ENCODE peak calls at places on chromosome 20, in seven cellular contexts. V, Q, I, G, J, U and F are unnamed samples.

GRCh38 chr20:25738198-25738597 is 41.5 kb upstream of the ZNF337 start:
- DNase-seq in V (no peak), U (peak), J (no peak), Q (no peak), I (peak), G (no peak), F (no peak)

GRCh38 chr20:11691766-11692165 is 225.9 kb upstream of the BTBD3 start:
- DNase-seq in I (no peak), V (no peak), G (no peak), U (no peak), Q (no peak), J (no peak), F (no peak)

GRCh38 chr20:62248890-62249560 is 10.7 kb downstream of the OSBPL2 start:
- DNase-seq in Q (peak), G (no peak), I (no peak), U (no peak), V (no peak), J (no peak), F (no peak)

GRCh38 chr20:34691838-34692237 is 12.3 kb upstream of the TP53INP2 start:
- DNase-seq in G (no peak), I (no peak), U (no peak), V (no peak), Q (no peak), J (no peak), F (no peak)

GRCh38 chr20:50783903-50784302 is 11.0 kb upstream of the BCAS4 start:
- DNase-seq in J (no peak), U (no peak), I (no peak), V (no peak), Q (no peak), G (no peak), F (no peak)

GRCh38 chr20:11182715-11183114 is 508.9 kb upstream of the JAG1 start:
- DNase-seq in Q (no peak), G (no peak), U (no peak), I (no peak), J (no peak), V (no peak), F (no peak)

GRCh38 chr20:45857836-45858250 is 429 bp downstream of the ZSWIM3 start:
- DNase-seq in I (no peak), J (no peak), Q (no peak), U (no peak), G (no peak), V (no peak), F (no peak)

GRCh38 chr20:58611236-58612020 is 39.7 kb upstream of the STX16 start:
- DNase-seq in Q (no peak), J (no peak), G (peak), U (no peak), V (no peak), I (no peak), F (no peak)

GRCh38 chr20:21323640-21324039 is 20.5 kb downstream of the XRN2 start:
- DNase-seq in V (no peak), U (peak), I (no peak), J (no peak), Q (no peak), G (no peak), F (no peak)

GRCh38 chr20:56504373-56505005 is 20.1 kb upstream of the FAM209A start:
- DNase-seq in U (no peak), I (no peak), Q (no peak), V (no peak), J (no peak), G (no peak), F (no peak)

GRCh38 chr20:57652865-57653545 is 32.8 kb upstream of the ZBP1 start:
- DNase-seq in J (no peak), G (peak), Q (no peak), U (no peak), I (no peak), V (peak), F (peak)

GRCh38 chr20:46021361-46022359 is 7.4 kb upstream of the SLC12A5 start:
- DNase-seq in V (peak), J (peak), Q (peak), I (no peak), U (no peak), G (no peak), F (no peak)

GRCh38 chr20:13723015-13723414 is 61.7 kb downstream of the ESF1 start:
- DNase-seq in I (peak), J (no peak), Q (no peak), V (no peak), G (no peak), U (no peak), F (no peak)

GRCh38 chr20:57682184-57683038 is 27.4 kb downstream of the PMEPA1 start:
- DNase-seq in Q (no peak), J (peak), G (no peak), I (no peak), V (no peak), U (no peak), F (no peak)

GRCh38 chr20:46557231-46557956 is 6.9 kb upstream of the OCSTAMP start:
- DNase-seq in I (peak), J (no peak), U (no peak), Q (no peak), G (no peak), V (no peak), F (no peak)

GRCh38 chr20:38885357-38885756 is 40.9 kb upstream of the FAM83D start:
- DNase-seq in V (no peak), G (no peak), U (no peak), I (no peak), J (no peak), Q (no peak), F (no peak)

GRCh38 chr20:61948586-61949362 is 116.9 kb downstream of the TAF4 start:
- DNase-seq in J (no peak), G (peak), I (no peak), V (no peak), Q (no peak), U (no peak), F (peak)

GRCh38 chr20:34403908-34404307 is 40.8 kb downstream of the ITCH start:
- DNase-seq in Q (no peak), I (no peak), U (no peak), V (no peak), G (no peak), J (peak), F (no peak)

GRCh38 chr20:58478141-58478805 is 36.9 kb downstream of the APCDD1L start:
- DNase-seq in Q (no peak), J (no peak), U (no peak), G (no peak), V (no peak), I (no peak), F (no peak)

GRCh38 chr20:17617868-17618672 is 48.2 kb downstream of the DSTN start:
- DNase-seq in J (no peak), Q (peak), V (peak), G (no peak), I (no peak), U (no peak), F (no peak)
- TF ChIP-seq CTCF in J (no peak), Q (no peak), V (no peak), G (peak), I (no peak), U (no peak), F (no peak)

GRCh38 chr20:16699287-16699686 is 30.5 kb upstream of the SNRPB2 start:
- DNase-seq in I (no peak), Q (no peak), U (no peak), G (no peak), V (no peak), J (no peak), F (no peak)
- TF ChIP-seq CTCF in I (no peak), Q (no peak), U (no peak), G (no peak), V (no peak), J (no peak), F (no peak)

GRCh38 chr20:44460795-44461141 is 14.9 kb upstream of the TTPAL start:
- DNase-seq in U (no peak), Q (no peak), G (no peak), J (no peak), V (no peak), I (no peak), F (no peak)
- TF ChIP-seq CTCF in U (peak), Q (no peak), G (peak), J (peak), V (no peak), I (peak), F (peak)

GRCh38 chr20:24458441-24458840 is 11.0 kb upstream of the SYNDIG1 start:
- DNase-seq in J (no peak), U (no peak), V (no peak), Q (no peak), I (no peak), G (no peak), F (no peak)

GRCh38 chr20:24465168-24465567 is 4.3 kb upstream of the SYNDIG1 start:
- DNase-seq in J (no peak), G (no peak), I (no peak), U (no peak), Q (no peak), V (no peak), F (no peak)

GRCh38 chr20:24461848-24462247 is 7.6 kb upstream of the SYNDIG1 start:
- DNase-seq in U (no peak), G (no peak), J (no peak), I (no peak), Q (no peak), V (no peak), F (no peak)

GRCh38 chr20:24462461-24463010 is 6.9 kb upstream of the SYNDIG1 start:
- DNase-seq in J (no peak), I (no peak), V (no peak), U (no peak), Q (no peak), G (no peak), F (no peak)

GRCh38 chr20:24460712-24461111 is 8.7 kb upstream of the SYNDIG1 start:
- DNase-seq in Q (no peak), U (no peak), J (no peak), G (no peak), I (no peak), V (no peak), F (no peak)
- TF ChIP-seq CTCF in Q (no peak), U (peak), J (no peak), G (peak), I (peak), V (no peak), F (no peak)

GRCh38 chr20:63821824-63822223 is 9.2 kb downstream of the ZBTB46 start:
- DNase-seq in V (no peak), I (no peak), U (no peak), J (no peak), G (no peak), Q (no peak), F (no peak)

GRCh38 chr20:63815869-63816268 is 15.2 kb downstream of the ZBTB46 start:
- DNase-seq in U (no peak), V (no peak), G (no peak), I (no peak), Q (no peak), J (no peak), F (no peak)

GRCh38 chr20:63822276-63822696 is 8.8 kb downstream of the ZBTB46 start:
- DNase-seq in U (no peak), Q (no peak), J (no peak), G (no peak), I (no peak), V (no peak), F (no peak)

GRCh38 chr20:63815613-63815862 is 15.5 kb downstream of the ZBTB46 start:
- DNase-seq in I (no peak), U (no peak), G (no peak), V (no peak), J (no peak), Q (no peak), F (no peak)

GRCh38 chr20:63819224-63819917 is 11.7 kb downstream of the ZBTB46 start:
- DNase-seq in Q (no peak), G (no peak), U (peak), V (no peak), J (no peak), I (no peak), F (no peak)
- TF ChIP-seq CTCF in Q (no peak), G (peak), U (peak), V (no peak), J (no peak), I (peak), F (peak)

DNA sequence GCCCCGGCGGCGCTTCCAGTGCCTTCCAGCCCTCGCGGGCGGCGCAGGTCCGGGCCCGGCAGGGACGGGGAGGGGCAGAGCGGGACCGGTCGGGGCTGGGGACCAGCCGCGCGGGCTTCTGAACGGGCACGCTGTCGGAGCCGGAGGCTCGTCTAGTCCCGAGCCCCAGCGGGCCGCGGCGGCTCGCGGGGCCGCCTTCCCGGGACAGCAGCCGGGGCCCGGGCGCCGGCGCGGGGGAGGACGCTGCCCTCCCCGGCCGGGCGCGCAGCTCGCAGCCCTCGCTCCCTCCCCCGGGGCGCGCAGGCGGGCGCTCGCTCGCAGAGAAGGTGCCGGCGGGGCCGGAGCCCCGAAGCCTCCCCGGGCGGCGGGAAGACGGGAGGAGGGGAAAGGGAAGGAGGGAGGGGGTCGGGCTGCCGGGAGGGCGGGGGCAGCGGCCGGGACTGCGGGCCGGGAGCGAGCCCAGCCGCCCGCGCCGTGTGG is 696 bp upstream of the SIRPA start:
- DNase-seq in U (no peak), V (peak), I (no peak), G (no peak), Q (peak), J (peak), F (peak)
- TF ChIP-seq CTCF in U (no peak), V (no peak), I (no peak), G (no peak), Q (no peak), J (no peak), F (no peak)

DNA sequence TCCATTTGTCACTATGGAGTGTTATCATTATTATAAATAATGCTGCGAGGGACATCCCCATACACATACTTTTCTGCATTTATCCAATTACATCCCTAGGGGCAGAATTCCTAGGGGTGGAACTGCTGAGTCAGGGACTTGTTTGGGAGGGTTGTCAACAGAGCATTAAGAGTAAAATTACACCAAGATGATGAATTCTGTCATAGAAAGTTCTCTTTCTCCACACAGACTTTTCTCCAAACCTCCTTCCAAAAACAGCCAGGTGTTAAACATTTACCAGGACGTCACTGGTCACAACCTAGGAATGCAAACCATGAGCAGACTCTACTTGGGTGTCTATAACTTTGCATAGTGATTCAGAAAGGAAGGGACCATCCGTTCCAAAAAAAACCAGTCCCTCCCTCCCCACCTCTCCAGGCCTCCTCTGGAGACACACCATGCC is 95.5 kb downstream of the PRND start:
- DNase-seq in G (no peak), U (no peak), Q (no peak), V (no peak), J (no peak), I (no peak), F (no peak)
- TF ChIP-seq CTCF in G (peak), U (peak), Q (no peak), V (no peak), J (no peak), I (peak), F (no peak)

DNA sequence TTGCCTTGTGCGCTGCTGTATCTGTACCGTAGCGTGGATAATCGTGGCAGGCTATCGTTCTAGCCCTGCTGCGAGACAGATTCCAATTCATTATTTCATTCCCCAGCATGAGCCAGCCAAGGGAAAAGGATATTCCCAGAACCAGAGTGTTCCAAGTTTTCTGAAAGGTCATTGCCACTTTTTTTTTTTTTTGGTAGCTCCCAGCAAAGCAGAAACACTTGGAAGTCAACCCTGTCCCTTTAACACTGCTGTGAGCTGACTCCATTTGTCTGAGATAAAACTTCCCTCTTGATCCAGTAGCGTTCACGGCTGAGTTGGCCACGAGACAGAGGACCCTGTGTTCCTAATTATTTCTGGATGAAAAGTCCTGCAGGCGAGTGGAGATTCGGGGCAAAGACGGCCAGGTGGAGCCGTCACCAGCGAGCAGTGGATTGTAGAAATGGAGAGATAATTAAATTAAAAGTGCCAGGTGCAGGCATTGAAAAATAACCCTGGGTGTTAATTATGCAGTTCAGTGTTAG is 164.1 kb downstream of the SLC24A3 start:
- DNase-seq in I (no peak), V (no peak), U (no peak), J (no peak), G (no peak), Q (no peak), F (no peak)
- TF ChIP-seq CTCF in I (no peak), V (no peak), U (no peak), J (no peak), G (no peak), Q (no peak), F (no peak)

GRCh38 chr20:672975-673604 is 2.5 kb downstream of the SCRT2 start:
- DNase-seq in J (no peak), I (no peak), Q (no peak), G (no peak), U (no peak), V (no peak), F (no peak)
- TF ChIP-seq CTCF in J (peak), I (peak), Q (no peak), G (peak), U (peak), V (peak), F (peak)